ENCODE peak calls at places on chromosomes 2 and 18, in nine cellular contexts. Z is GM06990, K is omental fat pad, O is SK-N-SH, A is GM12878, Q is stomach, G is upper lobe of left lung, S is HFFc6, B is Calu3. F is an unnamed sample.

GRCh38 chr2:111235616-111236015 is 114.9 kb downstream of the BCL2L11 start:
- DNase-seq in Q (no peak), B (no peak), G (no peak), Z (no peak), S (no peak), A (no peak), O (no peak), K (no peak), F (no peak)

GRCh38 chr2:207482630-207483029 is 47.1 kb upstream of the CREB1 start:
- DNase-seq in Z (no peak), G (no peak), O (no peak), S (peak), K (no peak), A (no peak), B (no peak), Q (no peak), F (no peak)

GRCh38 chr2:101121174-101121573 is 30.0 kb downstream of the TBC1D8 start:
- DNase-seq in A (no peak), Q (peak), O (no peak), Z (no peak), B (no peak), S (no peak), K (no peak), G (no peak), F (no peak)

GRCh38 chr18:5962362-5962761 is 67.0 kb upstream of the TMEM200C start:
- DNase-seq in Z (no peak), G (no peak), S (no peak), O (no peak), B (no peak), Q (no peak), K (no peak), A (no peak), F (peak)

GRCh38 chr2:113277474-113278072 is 1.1 kb downstream of the PAX8 start:
- DNase-seq in B (no peak), Z (no peak), Q (no peak), S (no peak), A (no peak), O (peak), K (no peak), G (peak), F (no peak)

GRCh38 chr2:83196225-83196624 is 1262.9 kb downstream of the SUCLG1 start:
- DNase-seq in G (no peak), Z (no peak), B (no peak), K (no peak), A (no peak), O (peak), Q (no peak), S (peak), F (no peak)

GRCh38 chr18:78071146-78071710 is 821.6 kb downstream of the GALR1 start:
- DNase-seq in Q (no peak), O (no peak), K (no peak), Z (no peak), G (no peak), B (no peak), A (no peak), S (no peak), F (no peak)

GRCh38 chr2:1665761-1666505 is 78.4 kb downstream of the PXDN start:
- DNase-seq in Q (peak), Z (no peak), O (no peak), S (no peak), G (peak), B (no peak), A (no peak), K (no peak), F (no peak)

GRCh38 chr2:149122521-149122920 is 84.0 kb downstream of the LYPD6B start:
- DNase-seq in K (no peak), G (no peak), O (no peak), A (no peak), Q (no peak), Z (no peak), B (no peak), S (no peak), F (no peak)

GRCh38 chr18:31688601-31689000 is 4.2 kb upstream of the B4GALT6 start:
- DNase-seq in G (no peak), A (no peak), O (no peak), S (no peak), K (no peak), Q (no peak), B (no peak), Z (no peak), F (no peak)

GRCh38 chr2:19120941-19121750 is 237.3 kb downstream of the OSR1 start:
- DNase-seq in G (no peak), A (no peak), Z (no peak), B (peak), O (no peak), K (no peak), Q (no peak), S (peak), F (no peak)

GRCh38 chr18:27184115-27185024 is 738 bp downstream of the CHST9 start:
- DNase-seq in B (peak), S (no peak), G (peak), Z (peak), Q (no peak), K (no peak), O (peak), A (no peak), F (no peak)

GRCh38 chr2:27461118-27461517 is 18.9 kb downstream of the KRTCAP3 start:
- DNase-seq in B (no peak), Z (no peak), K (no peak), Q (peak), O (no peak), A (no peak), G (no peak), S (no peak), F (no peak)

GRCh38 chr2:206011795-206012194 is 74.2 kb downstream of the INO80D start:
- DNase-seq in Q (no peak), S (no peak), K (no peak), O (no peak), G (no peak), Z (no peak), A (no peak), B (no peak), F (no peak)

GRCh38 chr18:80161781-80162417 is 52.8 kb downstream of the ADNP2 start:
- DNase-seq in B (no peak), K (no peak), Q (no peak), A (no peak), Z (no peak), O (no peak), G (no peak), S (no peak), F (no peak)

GRCh38 chr2:181777654-181778053 is 97.3 kb upstream of the NEUROD1 start:
- DNase-seq in A (no peak), S (no peak), B (no peak), K (no peak), Z (no peak), G (no peak), Q (no peak), O (no peak), F (no peak)

GRCh38 chr2:204795156-204795555 is 249.9 kb downstream of the PARD3B start:
- DNase-seq in K (no peak), S (peak), Z (no peak), B (no peak), A (no peak), O (no peak), G (no peak), Q (no peak), F (no peak)

GRCh38 chr2:188142636-188143035 is 149.0 kb upstream of the GULP1 start:
- DNase-seq in Z (no peak), S (peak), G (no peak), B (no peak), O (no peak), K (no peak), Q (no peak), A (no peak), F (no peak)

GRCh38 chr2:207505728-207506127 is 24.0 kb upstream of the CREB1 start:
- DNase-seq in G (no peak), K (no peak), B (peak), A (no peak), Z (no peak), O (no peak), S (peak), Q (no peak), F (no peak)

GRCh38 chr18:58015045-58015444 is 29.0 kb upstream of the NEDD4L start:
- DNase-seq in G (no peak), A (peak), O (no peak), B (no peak), Q (no peak), K (no peak), Z (peak), S (no peak), F (no peak)

GRCh38 chr2:98013407-98014042 is 17.8 kb upstream of the TMEM131 start:
- DNase-seq in G (no peak), O (no peak), S (no peak), A (no peak), Z (peak), B (no peak), Q (no peak), K (no peak), F (no peak)

GRCh38 chr18:59340312-59340711 is 18.8 kb downstream of the LMAN1 start:
- DNase-seq in S (no peak), Z (no peak), G (no peak), A (no peak), O (no peak), B (no peak), Q (no peak), K (no peak), F (no peak)

GRCh38 chr18:44927127-44927849 is 246.6 kb downstream of the SETBP1 start:
- DNase-seq in K (no peak), B (no peak), Z (no peak), G (no peak), S (peak), Q (no peak), A (no peak), O (no peak), F (no peak)
- TF ChIP-seq CTCF in K (no peak), B (no peak), Z (no peak), G (no peak), S (no peak), Q (no peak), A (no peak), O (peak), F (no peak)

DNA sequence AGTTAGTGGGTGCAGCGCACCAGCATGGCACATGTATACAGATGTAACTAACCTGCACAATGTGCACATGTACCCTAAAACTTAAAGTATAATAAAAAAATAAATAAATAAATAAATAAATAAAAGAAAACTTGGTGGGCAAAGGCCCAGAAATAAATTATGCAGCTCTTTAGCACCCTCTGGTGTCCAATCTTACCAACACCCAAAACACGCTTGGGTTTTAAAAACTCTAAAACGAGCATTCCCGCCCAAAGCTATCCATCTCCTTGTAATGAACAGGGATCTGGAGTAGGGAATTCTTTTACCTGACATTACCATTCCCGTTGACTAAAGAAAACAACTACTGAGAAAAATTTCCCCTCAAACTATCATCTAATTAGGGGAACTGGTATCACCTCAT is 2005.9 kb upstream of the CELF4 start:
- DNase-seq in O (peak), G (no peak), K (no peak), Q (no peak), B (peak), A (no peak), Z (no peak), S (peak), F (no peak)
- TF ChIP-seq CTCF in O (peak), G (no peak), K (no peak), Q (no peak), B (peak), A (peak), Z (peak), S (peak), F (peak)

GRCh38 chr2:222738312-222738711 is 66.9 kb downstream of the MOGAT1 start:
- DNase-seq in Q (no peak), Z (no peak), O (no peak), A (no peak), B (no peak), G (no peak), S (no peak), K (no peak), F (no peak)
- TF ChIP-seq CTCF in Q (no peak), Z (no peak), O (no peak), A (no peak), B (no peak), G (no peak), S (no peak), K (no peak), F (no peak)

GRCh38 chr2:109418716-109419115 is 195.1 kb downstream of the SEPTIN10 start:
- DNase-seq in Q (no peak), K (no peak), B (no peak), S (no peak), Z (no peak), G (no peak), O (no peak), A (no peak), F (no peak)

GRCh38 chr2:109419171-109419756 is 194.5 kb downstream of the SEPTIN10 start:
- DNase-seq in S (no peak), A (no peak), B (no peak), K (no peak), G (peak), Q (no peak), Z (no peak), O (no peak), F (no peak)

GRCh38 chr2:109421606-109422005 is 192.2 kb downstream of the SEPTIN10 start:
- DNase-seq in A (no peak), K (no peak), Z (no peak), Q (no peak), G (no peak), S (no peak), B (no peak), O (no peak), F (no peak)

GRCh38 chr2:109421101-109421500 is 192.7 kb downstream of the SEPTIN10 start:
- DNase-seq in G (no peak), Q (no peak), K (no peak), B (no peak), O (no peak), Z (no peak), A (no peak), S (no peak), F (no peak)

DNA sequence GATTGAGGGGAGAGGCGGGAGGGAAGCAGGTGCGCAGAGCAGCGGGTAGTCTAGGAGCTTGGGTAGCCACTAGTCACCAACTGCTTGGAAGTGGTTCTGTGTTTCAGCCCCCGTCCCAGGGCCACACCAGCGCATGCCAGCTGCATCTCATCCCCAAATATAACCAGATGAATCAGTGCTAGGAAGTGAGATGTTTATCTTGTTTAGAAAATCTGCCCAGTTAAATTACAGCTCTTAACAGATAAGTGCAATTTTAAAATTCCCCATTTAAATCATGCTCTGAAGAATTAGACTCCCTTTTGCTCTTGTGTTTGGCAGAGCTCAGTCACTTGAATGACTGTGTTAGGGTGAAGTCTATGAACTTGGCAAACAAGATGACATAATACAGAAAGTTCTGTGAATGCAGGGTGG is 193.8 kb downstream of the SEPTIN10 start:
- DNase-seq in Q (no peak), S (peak), A (no peak), B (no peak), Z (no peak), G (no peak), K (no peak), O (peak), F (no peak)
- TF ChIP-seq CTCF in Q (no peak), S (no peak), A (no peak), B (no peak), Z (no peak), G (no peak), K (no peak), O (no peak), F (no peak)

DNA sequence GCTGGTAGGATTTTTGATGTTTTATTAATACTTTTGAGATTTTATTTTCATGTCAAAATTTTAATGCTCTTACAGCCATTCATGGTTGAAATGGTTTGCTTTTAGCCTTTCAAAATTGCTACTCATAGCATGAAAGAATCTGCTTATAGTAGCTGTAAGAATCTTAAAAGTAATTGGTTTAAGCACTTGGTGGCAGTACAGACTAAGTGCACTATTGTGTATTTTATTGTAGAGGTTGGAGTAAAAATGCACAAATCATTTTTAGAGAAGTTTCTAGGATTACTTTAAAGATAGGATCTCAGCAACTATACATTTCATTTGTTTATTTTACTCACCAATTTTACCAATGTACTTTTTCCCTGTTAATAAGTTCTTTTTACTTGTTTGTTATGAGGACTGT is 205.8 kb downstream of the SPAG16 start:
- DNase-seq in Q (no peak), S (no peak), O (no peak), Z (no peak), A (no peak), B (no peak), G (no peak), K (no peak), F (no peak)
- TF ChIP-seq CTCF in Q (no peak), S (no peak), O (peak), Z (peak), A (peak), B (no peak), G (no peak), K (no peak), F (peak)

DNA sequence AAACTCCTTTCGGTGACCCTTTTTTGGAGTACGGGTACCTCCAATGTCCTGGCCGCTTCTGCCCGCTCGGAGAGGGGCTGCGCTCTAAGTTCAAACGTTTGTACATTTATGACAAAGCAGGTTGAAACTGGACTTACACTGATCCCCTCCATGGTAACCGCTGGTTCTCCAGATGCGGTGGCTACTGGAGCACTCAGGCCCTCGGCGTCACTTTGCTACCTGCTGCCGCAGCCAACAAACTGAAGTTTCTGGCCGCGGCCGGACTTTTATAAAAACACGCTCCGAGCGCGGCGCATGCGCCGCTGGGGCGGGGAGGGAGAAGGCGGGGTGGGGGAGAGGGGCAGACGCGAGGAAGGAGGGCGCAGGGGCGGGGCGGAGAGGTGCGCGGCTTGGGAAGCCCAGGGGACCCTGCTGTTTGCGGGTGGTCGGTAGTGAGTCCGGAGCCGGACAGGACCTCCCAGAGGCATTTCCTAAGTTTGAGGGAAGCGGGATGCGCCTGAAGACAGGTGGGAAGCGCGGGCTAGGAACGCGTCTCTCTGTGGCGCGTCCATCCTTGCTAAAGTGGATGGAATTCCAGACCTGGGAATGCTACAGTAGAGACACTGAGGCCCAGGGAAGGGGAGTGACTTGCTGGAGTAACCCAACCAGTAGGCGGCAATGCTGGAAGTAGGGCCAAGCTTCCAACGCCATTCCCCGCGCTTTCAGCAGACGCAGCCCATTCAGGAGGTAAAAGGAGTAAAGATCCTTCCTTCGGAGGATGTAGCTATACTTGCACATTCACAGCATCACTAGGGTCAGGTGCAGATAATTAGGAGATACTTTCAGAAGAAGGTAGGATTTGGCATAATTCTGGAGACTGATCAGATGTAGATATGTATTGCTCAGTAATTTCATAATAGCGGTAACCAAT is at the start of gene CXCR4:
- DNase-seq in O (peak), S (no peak), G (peak), B (peak), Q (peak), K (no peak), A (no peak), Z (peak), F (no peak)
- TF ChIP-seq CTCF in O (no peak), S (no peak), G (no peak), B (peak), Q (no peak), K (no peak), A (peak), Z (peak), F (no peak)